ENCODE peak calls at places on chromosomes 13 and 19, in five cellular contexts. X is colonic mucosa; O is IMR-90; G is CD8-positive, alpha-beta memory T cell; S is heart right ventricle. K is an unnamed sample. For H3K4me1 and H3K36me3, the result is how much of the 10 kb centered on the place peaks cover.

GRCh38 chr13:71290963-71291937 is 575.8 kb downstream of the DACH1 start:
- DNase-seq in S (no peak), X (no peak), O (peak), G (peak), K (peak)

GRCh38 chr19:56139847-56140582 is 1.1 kb upstream of the ZNF444 start:
- DNase-seq in O (no peak), S (no peak), X (peak), G (no peak), K (no peak)

GRCh38 chr19:5903054-5903501 is 512 bp downstream of the NDUFA11 start:
- DNase-seq in S (no peak), G (no peak), X (no peak), O (peak), K (no peak)

GRCh38 chr13:46377554-46377953 is 9.5 kb downstream of the RUBCNL start:
- DNase-seq in O (no peak), S (no peak), X (peak), G (no peak), K (no peak)

GRCh38 chr13:102277286-102277685 is 124.6 kb downstream of the FGF14 start:
- DNase-seq in G (no peak), O (no peak), S (peak), X (no peak), K (no peak)

GRCh38 chr19:18091217-18091608 is 4.5 kb upstream of the IL12RB1 start:
- DNase-seq in X (peak), O (no peak), S (peak), G (peak), K (peak)

GRCh38 chr13:23899555-23899954 is 2.3 kb upstream of the C1QTNF9B start:
- DNase-seq in G (no peak), X (peak), O (peak), S (no peak), K (peak)

GRCh38 chr13:35855531-35856019 is 275.6 kb downstream of the DCLK1 start:
- DNase-seq in O (no peak), X (no peak), G (no peak), S (no peak), K (no peak)

GRCh38 chr19:41239961-41240574 is 21.0 kb downstream of the AXL start:
- DNase-seq in S (no peak), O (no peak), X (no peak), G (no peak), K (no peak)

GRCh38 chr19:48213959-48214358 is 41.8 kb downstream of the CARD8 start:
- DNase-seq in X (no peak), S (no peak), O (no peak), G (no peak), K (no peak)

GRCh38 chr19:48751835-48752510 is 468 bp downstream of the FUT1 start:
- DNase-seq in O (no peak), S (no peak), X (no peak), G (no peak), K (no peak)

GRCh38 chr13:105410602-105411001 is 1124.9 kb downstream of the EFNB2 start:
- DNase-seq in O (peak), S (peak), G (no peak), X (peak), K (no peak)

GRCh38 chr13:78420814-78421213 is 182.5 kb downstream of the POU4F1 start:
- DNase-seq in O (no peak), G (no peak), S (peak), X (no peak), K (no peak)

GRCh38 chr13:99431927-99432636 is 69.2 kb upstream of the TM9SF2 start:
- DNase-seq in X (no peak), O (no peak), S (no peak), G (no peak), K (no peak)

GRCh38 chr13:99435116-99435515 is 66.2 kb upstream of the TM9SF2 start:
- DNase-seq in G (no peak), S (no peak), X (no peak), O (no peak), K (no peak)

GRCh38 chr13:99432637-99433542 is 68.4 kb upstream of the TM9SF2 start:
- DNase-seq in S (peak), O (peak), G (peak), X (peak), K (peak)

GRCh38 chr13:99434258-99434788 is 66.9 kb upstream of the TM9SF2 start:
- DNase-seq in S (no peak), X (no peak), G (peak), O (no peak), K (peak)

DNA sequence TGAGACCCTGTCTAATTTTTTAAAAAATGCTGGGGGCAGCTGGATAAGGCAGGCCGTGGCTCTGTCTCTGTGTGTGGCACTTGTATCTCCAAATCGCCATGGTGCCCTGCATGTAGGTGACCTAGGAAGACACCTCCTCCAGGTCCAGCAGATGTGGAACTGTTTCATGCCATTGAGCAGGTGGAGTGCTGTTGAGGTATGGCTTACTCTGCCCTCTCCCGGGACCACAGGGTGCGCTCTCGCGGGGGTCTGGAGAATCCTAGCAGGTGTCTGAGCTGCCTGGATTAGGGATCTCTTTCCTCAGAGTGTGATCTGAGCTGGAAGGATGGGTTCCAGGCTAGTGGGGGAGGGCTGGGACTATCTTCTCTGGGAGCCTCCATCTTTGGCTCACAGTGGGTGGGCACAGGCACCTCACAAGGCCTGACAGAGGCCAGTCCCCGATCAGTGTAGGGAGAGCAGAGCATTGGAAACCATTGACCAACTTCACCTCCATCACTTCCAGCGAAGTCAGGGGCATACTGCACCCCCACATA is 67.7 kb upstream of the TM9SF2 start:
- DNase-seq in X (no peak), S (no peak), O (no peak), G (no peak), K (no peak)
- H3K4me1 ChIP-seq in X (under half), S (under half), O (under half), G (half or more), K (under half)

DNA sequence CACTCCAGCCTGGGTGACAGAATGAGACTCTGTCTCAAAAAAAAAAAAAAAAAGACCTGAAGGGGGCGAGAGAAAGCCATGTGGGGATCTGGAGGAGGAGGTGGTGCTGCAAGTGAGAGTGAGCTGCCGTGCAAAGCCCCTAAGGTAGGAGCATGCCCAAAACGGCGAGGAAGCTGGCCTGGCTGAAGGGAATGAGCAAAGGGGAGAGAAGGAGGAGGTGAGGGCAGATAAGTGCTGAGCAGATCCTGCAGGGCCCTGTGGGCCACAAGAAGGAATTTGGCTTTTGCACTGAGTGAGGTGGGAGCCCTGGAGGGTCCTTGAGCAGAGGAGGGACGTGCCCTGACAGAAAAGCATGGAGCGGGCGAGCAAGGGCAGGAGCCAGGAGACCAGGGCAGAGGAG is 19.4 kb upstream of the ADGRE5 start:
- DNase-seq in G (no peak), S (no peak), X (no peak), O (no peak), K (peak)
- H3K4me3 ChIP-seq in G (peak), S (no peak), X (no peak), O (no peak), K (no peak)

GRCh38 chr13:103539265-103539664 is 473.0 kb upstream of the SLC10A2 start:
- DNase-seq in X (no peak), S (peak), G (no peak), O (no peak), K (no peak)
- H3K36me3 ChIP-seq in X (under half), S (under half), G (under half), O (under half), K (under half)

GRCh38 chr19:11698231-11698630 is 40.5 kb downstream of the ZNF823 start:
- DNase-seq in O (no peak), X (no peak), S (no peak), G (no peak), K (no peak)
- H3K4me1 ChIP-seq in O (under half), X (under half), S (under half), G (under half), K (under half)

GRCh38 chr19:53132231-53132991 is at the start of gene ZNF415:
- DNase-seq in G (no peak), X (peak), O (peak), S (peak), K (peak)
- H3K4me3 ChIP-seq in G (peak), X (peak), O (peak), S (peak), K (peak)

DNA sequence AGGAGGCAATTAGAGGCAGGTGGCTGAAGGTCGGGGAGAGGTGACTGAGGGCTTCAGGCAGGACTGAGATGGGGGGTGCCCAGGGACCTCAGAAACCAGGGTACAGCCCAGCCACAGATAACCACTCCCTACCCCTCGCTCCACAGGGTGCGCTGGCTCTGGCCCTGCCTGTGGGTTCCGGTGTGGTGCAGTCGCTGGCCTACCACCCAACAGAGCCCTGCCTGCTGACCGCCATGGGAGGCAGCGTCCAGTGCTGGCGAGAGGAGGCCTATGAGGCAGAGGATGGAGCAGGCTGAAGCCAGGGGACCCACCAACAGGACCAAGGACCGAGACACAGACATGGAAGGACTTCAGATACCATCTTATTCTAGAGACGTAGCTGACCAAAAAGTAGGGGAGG is 6.3 kb downstream of the DHPS start:
- DNase-seq in S (no peak), G (no peak), X (no peak), O (no peak), K (no peak)
- H3K36me3 ChIP-seq in S (under half), G (half or more), X (under half), O (half or more), K (half or more)

GRCh38 chr19:33726756-33727155 is 69.9 kb upstream of the KCTD15 start:
- DNase-seq in O (no peak), X (no peak), S (no peak), G (no peak), K (no peak)
- H3K4me1 ChIP-seq in O (under half), X (under half), S (under half), G (under half), K (under half)

K was measured in naive thymus-derived CD4-positive, alpha-beta T cell.